ENCODE peak calls at places on chromosome 13, in ten cellular contexts. One of them, this sample, is unnamed.

GRCh38 chr13:21011378-21011777 is 50.0 kb downstream of the LATS2 start:
- DNase-seq in cardiac muscle cell: no peak
- DNase-seq in IMR-90: no peak
- DNase-seq in endothelial cell of umbilical vein: no peak
- DNase-seq in retinal pigment epithelial cell: peak
- DNase-seq in MM.1S: no peak
- DNase-seq in ascending aorta: no peak
- DNase-seq in astrocyte of the spinal cord: no peak
- DNase-seq in body of pancreas: no peak
- DNase-seq in SJSA1: no peak
- DNase-seq in this sample: no peak

GRCh38 chr13:93460005-93460404 is 233.4 kb downstream of the GPC6 start:
- DNase-seq in endothelial cell of umbilical vein: no peak
- DNase-seq in cardiac muscle cell: no peak
- DNase-seq in SJSA1: no peak
- DNase-seq in body of pancreas: no peak
- DNase-seq in MM.1S: no peak
- DNase-seq in ascending aorta: no peak
- DNase-seq in retinal pigment epithelial cell: no peak
- DNase-seq in IMR-90: no peak
- DNase-seq in astrocyte of the spinal cord: no peak
- DNase-seq in this sample: no peak

GRCh38 chr13:110006304-110006703 is 219.9 kb upstream of the IRS2 start:
- DNase-seq in ascending aorta: no peak
- DNase-seq in endothelial cell of umbilical vein: no peak
- DNase-seq in cardiac muscle cell: peak
- DNase-seq in MM.1S: no peak
- DNase-seq in SJSA1: no peak
- DNase-seq in astrocyte of the spinal cord: peak
- DNase-seq in IMR-90: peak
- DNase-seq in body of pancreas: peak
- DNase-seq in retinal pigment epithelial cell: no peak
- DNase-seq in this sample: no peak

GRCh38 chr13:32581177-32581786 is 5.0 kb upstream of the PDS5B start:
- DNase-seq in retinal pigment epithelial cell: no peak
- DNase-seq in astrocyte of the spinal cord: peak
- DNase-seq in SJSA1: peak
- DNase-seq in endothelial cell of umbilical vein: peak
- DNase-seq in cardiac muscle cell: peak
- DNase-seq in body of pancreas: no peak
- DNase-seq in IMR-90: peak
- DNase-seq in ascending aorta: no peak
- DNase-seq in MM.1S: peak
- DNase-seq in this sample: peak

GRCh38 chr13:33363328-33363727 is 77.8 kb upstream of the STARD13 start:
- DNase-seq in ascending aorta: no peak
- DNase-seq in MM.1S: no peak
- DNase-seq in cardiac muscle cell: no peak
- DNase-seq in endothelial cell of umbilical vein: no peak
- DNase-seq in SJSA1: no peak
- DNase-seq in retinal pigment epithelial cell: no peak
- DNase-seq in IMR-90: no peak
- DNase-seq in astrocyte of the spinal cord: no peak
- DNase-seq in body of pancreas: no peak
- DNase-seq in this sample: no peak

GRCh38 chr13:104057851-104058250 is 991.6 kb upstream of the SLC10A2 start:
- DNase-seq in IMR-90: no peak
- DNase-seq in endothelial cell of umbilical vein: peak
- DNase-seq in MM.1S: no peak
- DNase-seq in body of pancreas: no peak
- DNase-seq in cardiac muscle cell: no peak
- DNase-seq in SJSA1: peak
- DNase-seq in ascending aorta: no peak
- DNase-seq in retinal pigment epithelial cell: no peak
- DNase-seq in astrocyte of the spinal cord: peak
- DNase-seq in this sample: no peak

GRCh38 chr13:112688560-112689497 is 1.0 kb upstream of the ATP11A start:
- DNase-seq in MM.1S: no peak
- DNase-seq in IMR-90: no peak
- DNase-seq in retinal pigment epithelial cell: no peak
- DNase-seq in ascending aorta: no peak
- DNase-seq in endothelial cell of umbilical vein: peak
- DNase-seq in SJSA1: no peak
- DNase-seq in body of pancreas: peak
- DNase-seq in cardiac muscle cell: no peak
- DNase-seq in astrocyte of the spinal cord: peak
- DNase-seq in this sample: peak

GRCh38 chr13:61275251-61275650 is 140.4 kb downstream of the PCDH20 start:
- DNase-seq in retinal pigment epithelial cell: no peak
- DNase-seq in astrocyte of the spinal cord: no peak
- DNase-seq in SJSA1: no peak
- DNase-seq in IMR-90: no peak
- DNase-seq in endothelial cell of umbilical vein: no peak
- DNase-seq in MM.1S: no peak
- DNase-seq in body of pancreas: no peak
- DNase-seq in ascending aorta: no peak
- DNase-seq in cardiac muscle cell: no peak
- DNase-seq in this sample: no peak

GRCh38 chr13:90800082-90800746 is 547.3 kb upstream of the MIR17HG start:
- DNase-seq in body of pancreas: peak
- DNase-seq in endothelial cell of umbilical vein: no peak
- DNase-seq in retinal pigment epithelial cell: no peak
- DNase-seq in ascending aorta: no peak
- DNase-seq in IMR-90: no peak
- DNase-seq in MM.1S: no peak
- DNase-seq in cardiac muscle cell: peak
- DNase-seq in SJSA1: no peak
- DNase-seq in astrocyte of the spinal cord: no peak
- DNase-seq in this sample: no peak

GRCh38 chr13:111031531-111031961 is 83.6 kb upstream of the ARHGEF7 start:
- DNase-seq in body of pancreas: no peak
- DNase-seq in MM.1S: no peak
- DNase-seq in cardiac muscle cell: peak
- DNase-seq in ascending aorta: no peak
- DNase-seq in astrocyte of the spinal cord: peak
- DNase-seq in endothelial cell of umbilical vein: no peak
- DNase-seq in IMR-90: peak
- DNase-seq in SJSA1: peak
- DNase-seq in retinal pigment epithelial cell: peak
- DNase-seq in this sample: no peak

GRCh38 chr13:27271572-27272096 is 1.0 kb downstream of the RASL11A start:
- DNase-seq in astrocyte of the spinal cord: no peak
- DNase-seq in SJSA1: no peak
- DNase-seq in MM.1S: no peak
- DNase-seq in ascending aorta: no peak
- DNase-seq in body of pancreas: no peak
- DNase-seq in cardiac muscle cell: no peak
- DNase-seq in IMR-90: no peak
- DNase-seq in endothelial cell of umbilical vein: no peak
- DNase-seq in retinal pigment epithelial cell: no peak
- DNase-seq in this sample: no peak
- H3K4me3 ChIP-seq in astrocyte of the spinal cord: peak
- H3K4me3 ChIP-seq in SJSA1: peak
- H3K4me3 ChIP-seq in MM.1S: peak
- H3K4me3 ChIP-seq in ascending aorta: peak
- H3K4me3 ChIP-seq in body of pancreas: peak
- H3K4me3 ChIP-seq in cardiac muscle cell: peak
- H3K4me3 ChIP-seq in IMR-90: peak
- H3K4me3 ChIP-seq in endothelial cell of umbilical vein: peak
- H3K4me3 ChIP-seq in retinal pigment epithelial cell: peak
- H3K4me3 ChIP-seq in this sample: peak

DNA sequence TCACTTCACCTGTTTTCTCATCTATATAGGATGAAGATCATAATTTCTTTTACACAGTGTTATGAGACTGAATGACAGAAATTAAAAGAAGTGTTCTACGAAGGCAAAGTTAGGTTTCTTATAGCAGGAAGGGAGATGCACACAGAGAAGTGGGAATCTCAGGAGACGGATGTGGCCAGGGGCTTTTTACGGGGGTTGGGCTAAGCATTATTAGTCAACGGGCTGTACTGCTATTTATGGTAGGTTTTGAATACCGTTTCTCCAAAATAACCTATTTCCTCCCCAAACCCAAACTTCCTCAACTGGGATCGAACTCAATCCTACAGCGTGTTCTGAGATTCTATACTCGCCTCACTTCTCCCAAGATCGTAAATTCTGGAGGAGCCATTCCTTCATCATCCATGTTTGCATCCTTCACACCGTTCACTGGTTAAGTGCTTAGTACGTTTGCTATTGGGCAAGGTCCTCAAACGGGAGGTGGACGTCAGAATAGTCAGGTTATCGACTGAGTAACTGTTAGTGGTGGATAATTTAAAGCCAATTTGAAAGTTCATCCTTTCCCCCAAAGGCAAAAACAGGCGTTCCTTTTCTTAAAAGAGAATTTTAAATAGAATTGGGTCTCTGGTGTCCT is 1.2 kb upstream of the TRIM13 start:
- DNase-seq in endothelial cell of umbilical vein: peak
- DNase-seq in SJSA1: no peak
- DNase-seq in MM.1S: no peak
- DNase-seq in cardiac muscle cell: peak
- DNase-seq in IMR-90: no peak
- DNase-seq in astrocyte of the spinal cord: peak
- DNase-seq in retinal pigment epithelial cell: no peak
- DNase-seq in body of pancreas: no peak
- DNase-seq in ascending aorta: no peak
- DNase-seq in this sample: no peak
- H3K4me3 ChIP-seq in endothelial cell of umbilical vein: peak
- H3K4me3 ChIP-seq in SJSA1: peak
- H3K4me3 ChIP-seq in MM.1S: no peak
- H3K4me3 ChIP-seq in cardiac muscle cell: peak
- H3K4me3 ChIP-seq in IMR-90: peak
- H3K4me3 ChIP-seq in astrocyte of the spinal cord: peak
- H3K4me3 ChIP-seq in retinal pigment epithelial cell: peak
- H3K4me3 ChIP-seq in body of pancreas: peak
- H3K4me3 ChIP-seq in ascending aorta: peak
- H3K4me3 ChIP-seq in this sample: peak

GRCh38 chr13:36673838-36674326 is at the start of gene SERTM1:
- DNase-seq in SJSA1: no peak
- DNase-seq in endothelial cell of umbilical vein: peak
- DNase-seq in body of pancreas: no peak
- DNase-seq in ascending aorta: no peak
- DNase-seq in astrocyte of the spinal cord: peak
- DNase-seq in MM.1S: no peak
- DNase-seq in retinal pigment epithelial cell: peak
- DNase-seq in cardiac muscle cell: peak
- DNase-seq in IMR-90: no peak
- DNase-seq in this sample: no peak

GRCh38 chr13:36675213-36675536 is 1.4 kb downstream of the SERTM1 start:
- DNase-seq in MM.1S: no peak
- DNase-seq in astrocyte of the spinal cord: no peak
- DNase-seq in cardiac muscle cell: no peak
- DNase-seq in retinal pigment epithelial cell: no peak
- DNase-seq in endothelial cell of umbilical vein: no peak
- DNase-seq in body of pancreas: no peak
- DNase-seq in SJSA1: no peak
- DNase-seq in ascending aorta: no peak
- DNase-seq in IMR-90: no peak
- DNase-seq in this sample: no peak

GRCh38 chr13:36674337-36675212 is 755 bp downstream of the SERTM1 start:
- DNase-seq in endothelial cell of umbilical vein: no peak
- DNase-seq in body of pancreas: no peak
- DNase-seq in cardiac muscle cell: no peak
- DNase-seq in ascending aorta: no peak
- DNase-seq in retinal pigment epithelial cell: no peak
- DNase-seq in IMR-90: no peak
- DNase-seq in MM.1S: no peak
- DNase-seq in SJSA1: no peak
- DNase-seq in astrocyte of the spinal cord: no peak
- DNase-seq in this sample: no peak

DNA sequence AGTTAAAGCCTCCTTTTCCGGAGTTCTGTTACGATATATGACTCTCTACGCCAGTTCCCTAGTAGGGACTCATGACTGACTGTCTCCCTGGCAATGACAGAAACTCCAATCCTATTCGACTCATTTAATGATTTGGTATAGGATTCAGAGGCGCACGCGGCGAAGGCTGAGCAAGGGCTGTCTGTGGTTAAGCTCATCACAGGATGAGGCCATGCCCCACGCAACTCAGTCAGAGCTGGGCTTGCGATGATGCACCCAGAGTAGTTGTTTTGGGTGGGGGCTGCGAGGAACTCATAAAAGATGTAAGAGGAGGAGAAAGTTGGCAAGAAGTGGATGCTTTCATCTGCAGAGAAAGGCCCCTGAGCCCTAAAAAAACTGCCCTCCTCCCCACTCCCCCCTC is 468 bp upstream of the SERTM1 start:
- DNase-seq in IMR-90: no peak
- DNase-seq in retinal pigment epithelial cell: no peak
- DNase-seq in endothelial cell of umbilical vein: no peak
- DNase-seq in body of pancreas: no peak
- DNase-seq in astrocyte of the spinal cord: no peak
- DNase-seq in ascending aorta: no peak
- DNase-seq in MM.1S: no peak
- DNase-seq in cardiac muscle cell: no peak
- DNase-seq in SJSA1: no peak
- DNase-seq in this sample: no peak
- H3K4me3 ChIP-seq in IMR-90: no peak
- H3K4me3 ChIP-seq in retinal pigment epithelial cell: peak
- H3K4me3 ChIP-seq in endothelial cell of umbilical vein: no peak
- H3K4me3 ChIP-seq in body of pancreas: no peak
- H3K4me3 ChIP-seq in astrocyte of the spinal cord: peak
- H3K4me3 ChIP-seq in ascending aorta: no peak
- H3K4me3 ChIP-seq in MM.1S: no peak
- H3K4me3 ChIP-seq in cardiac muscle cell: peak
- H3K4me3 ChIP-seq in SJSA1: no peak
- H3K4me3 ChIP-seq in this sample: no peak

GRCh38 chr13:40652588-40652940 is 13.9 kb downstream of the FOXO1 start:
- DNase-seq in cardiac muscle cell: no peak
- DNase-seq in MM.1S: no peak
- DNase-seq in SJSA1: no peak
- DNase-seq in endothelial cell of umbilical vein: no peak
- DNase-seq in retinal pigment epithelial cell: no peak
- DNase-seq in astrocyte of the spinal cord: no peak
- DNase-seq in body of pancreas: no peak
- DNase-seq in IMR-90: no peak
- DNase-seq in ascending aorta: no peak
- DNase-seq in this sample: no peak

GRCh38 chr13:40651866-40652587 is 14.4 kb downstream of the FOXO1 start:
- DNase-seq in astrocyte of the spinal cord: no peak
- DNase-seq in endothelial cell of umbilical vein: no peak
- DNase-seq in ascending aorta: no peak
- DNase-seq in IMR-90: no peak
- DNase-seq in body of pancreas: no peak
- DNase-seq in retinal pigment epithelial cell: no peak
- DNase-seq in SJSA1: no peak
- DNase-seq in MM.1S: no peak
- DNase-seq in cardiac muscle cell: no peak
- DNase-seq in this sample: no peak

GRCh38 chr13:40656358-40656757 is 10.1 kb downstream of the FOXO1 start:
- DNase-seq in MM.1S: no peak
- DNase-seq in cardiac muscle cell: peak
- DNase-seq in body of pancreas: no peak
- DNase-seq in IMR-90: no peak
- DNase-seq in endothelial cell of umbilical vein: no peak
- DNase-seq in astrocyte of the spinal cord: no peak
- DNase-seq in retinal pigment epithelial cell: no peak
- DNase-seq in ascending aorta: no peak
- DNase-seq in SJSA1: no peak
- DNase-seq in this sample: no peak

GRCh38 chr13:40657307-40657706 is 9.1 kb downstream of the FOXO1 start:
- DNase-seq in retinal pigment epithelial cell: no peak
- DNase-seq in MM.1S: no peak
- DNase-seq in body of pancreas: no peak
- DNase-seq in endothelial cell of umbilical vein: no peak
- DNase-seq in astrocyte of the spinal cord: no peak
- DNase-seq in ascending aorta: no peak
- DNase-seq in IMR-90: no peak
- DNase-seq in cardiac muscle cell: no peak
- DNase-seq in SJSA1: no peak
- DNase-seq in this sample: no peak

GRCh38 chr13:40653558-40654318 is 12.7 kb downstream of the FOXO1 start:
- DNase-seq in cardiac muscle cell: peak
- DNase-seq in body of pancreas: no peak
- DNase-seq in IMR-90: no peak
- DNase-seq in SJSA1: peak
- DNase-seq in retinal pigment epithelial cell: no peak
- DNase-seq in astrocyte of the spinal cord: no peak
- DNase-seq in MM.1S: no peak
- DNase-seq in endothelial cell of umbilical vein: peak
- DNase-seq in ascending aorta: no peak
- DNase-seq in this sample: no peak
- H3K4me3 ChIP-seq in cardiac muscle cell: no peak
- H3K4me3 ChIP-seq in body of pancreas: no peak
- H3K4me3 ChIP-seq in IMR-90: no peak
- H3K4me3 ChIP-seq in SJSA1: no peak
- H3K4me3 ChIP-seq in retinal pigment epithelial cell: no peak
- H3K4me3 ChIP-seq in astrocyte of the spinal cord: no peak
- H3K4me3 ChIP-seq in MM.1S: no peak
- H3K4me3 ChIP-seq in endothelial cell of umbilical vein: no peak
- H3K4me3 ChIP-seq in ascending aorta: no peak
- H3K4me3 ChIP-seq in this sample: no peak